ENCODE peak calls at places on chromosome 19, in five cellular contexts. S is HepG2, T is H1, U is GM12878, A is NT2/D1. N is an unnamed sample.

GRCh38 chr19:16325161-16325527 is 518 bp downstream of the KLF2 start:
- DNase-seq in S (no peak), T (no peak), U (no peak), A (no peak), N (peak; percentile 62)

GRCh38 chr19:53365134-53365898 is at the start of gene ZNF525:
- DNase-seq in S (peak; percentile 71), T (no peak), U (peak; percentile 72), A (peak; percentile 58), N (peak; percentile 52)

GRCh38 chr19:51371186-51371690 is 1.2 kb downstream of the NKG7 start:
- DNase-seq in S (no peak), T (no peak), U (no peak), A (no peak), N (no peak)

GRCh38 chr19:51119089-51119488 is 5.6 kb upstream of the SIGLEC9 start:
- DNase-seq in S (no peak), T (no peak), U (no peak), A (no peak), N (no peak)

GRCh38 chr19:35264281-35265125 is 4.3 kb upstream of the USF2 start:
- DNase-seq in S (no peak), T (no peak), U (no peak), A (no peak), N (no peak)

GRCh38 chr19:47240996-47241918 is 10.3 kb upstream of the BBC3 start:
- DNase-seq in S (peak; percentile 68), T (peak; percentile 75), U (no peak), A (no peak), N (peak; percentile 66)

GRCh38 chr19:15642807-15643206 is 2.1 kb downstream of the CYP4F3 start:
- DNase-seq in S (no peak), T (no peak), U (no peak), A (no peak), N (no peak)

GRCh38 chr19:53844849-53845246 is 20.7 kb upstream of the NLRP12 start:
- DNase-seq in S (no peak), T (no peak), U (no peak), A (no peak), N (no peak)

GRCh38 chr19:29714371-29714952 is 599 bp downstream of the C19orf12 start:
- DNase-seq in S (no peak), T (no peak), U (no peak), A (no peak), N (no peak)

GRCh38 chr19:640606-641170 is 1.0 kb downstream of the FGF22 start:
- DNase-seq in S (no peak), T (no peak), U (no peak), A (no peak), N (no peak)

GRCh38 chr19:33502991-33503790 is 18.4 kb downstream of the PEPD start:
- DNase-seq in S (no peak), T (no peak), U (no peak), A (no peak), N (no peak)
- TF ChIP-seq SUZ12 in S (no peak), T (no peak), U (no peak), A (no peak), N (no peak)

GRCh38 chr19:43936219-43936618 is 1.1 kb upstream of the ZNF45 start:
- DNase-seq in S (no peak), T (no peak), U (no peak), A (no peak), N (no peak)
- TF ChIP-seq SUZ12 in S (no peak), T (no peak), U (no peak), A (no peak), N (no peak)

GRCh38 chr19:5104871-5105351 is 136.0 kb downstream of the KDM4B start:
- DNase-seq in S (peak; percentile 35), T (no peak), U (no peak), A (no peak), N (no peak)

GRCh38 chr19:5102520-5102919 is 133.6 kb downstream of the KDM4B start:
- DNase-seq in S (no peak), T (no peak), U (no peak), A (no peak), N (no peak)

GRCh38 chr19:5101871-5102270 is 133.0 kb downstream of the KDM4B start:
- DNase-seq in S (no peak), T (no peak), U (no peak), A (no peak), N (no peak)

GRCh38 chr19:5103812-5104410 is 135.0 kb downstream of the KDM4B start:
- DNase-seq in S (no peak), T (no peak), U (no peak), A (no peak), N (no peak)

DNA sequence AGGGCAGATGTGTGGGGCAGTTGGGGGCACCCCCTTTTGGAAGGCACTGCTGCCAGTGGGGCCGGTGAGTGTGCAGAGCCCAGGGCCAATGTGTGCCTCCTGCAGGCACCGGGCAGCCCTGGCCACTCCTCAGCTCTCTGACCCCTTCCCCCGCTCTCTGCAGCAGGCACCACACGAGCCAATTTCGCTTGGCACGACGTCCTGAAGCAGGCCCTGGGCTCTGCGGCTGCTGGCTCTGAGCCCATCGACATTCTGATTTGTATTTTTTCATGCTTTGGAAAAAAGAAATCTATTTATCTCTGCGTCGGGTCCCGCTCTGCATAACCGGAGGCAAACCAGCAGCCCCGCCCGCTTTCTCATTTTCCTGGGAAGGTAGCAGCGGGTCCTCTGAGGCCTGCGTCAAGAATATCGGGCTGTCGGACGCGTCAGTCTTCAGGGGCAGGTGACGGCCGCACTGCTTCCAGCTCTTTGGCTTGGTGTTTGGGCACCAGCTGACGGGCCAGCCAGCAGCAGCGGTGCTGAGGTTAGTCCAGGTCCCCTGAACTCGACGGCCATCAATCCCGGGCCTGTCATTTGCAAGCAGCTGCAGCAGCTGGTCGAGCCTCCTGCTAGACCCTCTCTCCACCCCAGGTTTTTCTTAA is 134.3 kb downstream of the KDM4B start:
- DNase-seq in S (no peak), T (no peak), U (no peak), A (no peak), N (no peak)
- TF ChIP-seq SUZ12 in S (no peak), T (no peak), U (no peak), A (no peak), N (no peak)

GRCh38 chr19:49432141-49433073 is 7.2 kb downstream of the GFY start:
- DNase-seq in S (no peak), T (no peak), U (no peak), A (no peak), N (no peak)
- TF ChIP-seq SUZ12 in S (no peak), T (peak; percentile 53), U (no peak), A (no peak), N (no peak)

GRCh38 chr19:2239771-2240770 is 3.4 kb downstream of the SF3A2 start:
- DNase-seq in S (no peak), T (no peak), U (no peak), A (no peak), N (no peak)
- TF ChIP-seq SUZ12 in S (no peak), T (no peak), U (no peak), A (no peak), N (no peak)

DNA sequence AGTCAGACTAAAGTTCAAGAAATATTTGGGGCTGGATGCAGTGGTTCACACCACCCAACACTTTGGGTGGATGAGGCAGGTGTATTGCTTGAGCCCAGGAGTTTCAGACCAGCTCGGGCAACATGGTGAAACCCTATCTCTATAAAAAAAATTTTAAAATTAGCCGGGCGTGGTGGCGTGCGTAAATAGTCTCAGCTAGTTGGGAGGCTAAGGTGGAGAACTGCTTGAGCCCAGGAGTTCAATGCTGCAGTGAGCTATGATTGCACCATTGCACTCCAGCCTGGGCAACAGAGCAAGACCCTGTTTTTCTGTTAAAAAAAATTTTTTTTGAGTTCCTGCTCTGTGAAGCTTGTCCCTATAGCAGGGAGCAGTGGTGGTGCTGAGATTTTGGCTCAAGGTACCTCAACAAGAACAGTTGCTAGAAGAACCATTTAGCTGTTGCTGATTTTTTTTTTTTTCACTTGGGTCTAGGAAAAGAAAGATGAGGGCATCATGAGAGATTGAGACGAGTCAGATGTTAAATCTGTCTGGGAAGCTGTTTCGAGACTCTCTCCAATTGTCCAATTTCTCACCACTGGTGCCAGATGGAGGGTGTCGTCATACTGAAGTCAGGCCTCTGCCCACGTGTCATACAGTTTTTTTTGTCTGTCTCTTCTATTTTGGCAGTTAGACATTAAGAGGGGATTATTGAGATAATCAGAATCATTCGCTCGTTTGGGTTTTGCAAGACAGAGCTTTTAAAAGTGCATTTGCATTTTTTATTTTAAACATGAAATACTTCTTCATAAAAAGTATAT is 3.7 kb downstream of the SLC25A42 start:
- DNase-seq in S (no peak), T (no peak), U (no peak), A (no peak), N (no peak)
- TF ChIP-seq SUZ12 in S (no peak), T (no peak), U (no peak), A (no peak), N (no peak)

GRCh38 chr19:2683430-2683995 is 19.0 kb downstream of the GNG7 start:
- DNase-seq in S (no peak), T (no peak), U (no peak), A (no peak), N (no peak)
- TF ChIP-seq SUZ12 in S (no peak), T (no peak), U (no peak), A (no peak), N (no peak)

DNA sequence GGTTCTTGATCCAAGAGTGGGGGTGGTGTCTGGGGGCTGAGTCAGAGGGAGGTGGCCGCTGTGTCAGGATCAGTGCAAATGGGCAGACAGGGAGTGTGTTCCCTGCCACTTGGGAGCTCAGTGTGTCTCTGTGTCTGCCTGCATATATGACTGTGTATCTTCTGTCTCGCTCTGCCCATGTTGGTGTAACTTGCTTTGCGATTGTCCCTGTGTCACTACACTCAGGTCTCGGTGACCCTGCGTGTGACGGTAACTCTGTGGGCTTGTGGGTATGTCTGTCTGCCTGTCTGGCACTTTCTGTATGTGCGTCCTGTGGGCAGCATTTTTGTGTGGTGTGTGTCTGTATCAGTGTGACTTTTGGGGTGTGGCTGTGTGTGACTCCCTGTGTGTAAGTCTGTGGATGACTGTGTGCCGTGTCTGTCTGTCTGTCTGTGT is 8.2 kb upstream of the ERFL start:
- DNase-seq in S (no peak), T (no peak), U (no peak), A (no peak), N (no peak)
- TF ChIP-seq SUZ12 in S (no peak), T (no peak), U (no peak), A (no peak), N (no peak)

N was measured in HEK293T.